ENCODE peak calls at places on chromosome 14, in ten cellular contexts. O is GM20000; Y is endothelial cell; A is esophagus squamous epithelium; U is fibroblast of the aortic adventitia; X is heart left ventricle; P is CD4-positive, alpha-beta T cell; F is fibroblast of pulmonary artery; Q is AG10803; K is stomach. M is an unnamed sample.

GRCh38 chr14:95025941-95026340 is 131.4 kb downstream of the DICER1 start:
- DNase-seq in A (no peak), Y (no peak), F (no peak), X (no peak), O (no peak), K (no peak), U (no peak), Q (no peak), P (no peak), M (no peak)

GRCh38 chr14:53458368-53458814 is 305.3 kb upstream of the DDHD1 start:
- DNase-seq in Q (peak), K (no peak), P (no peak), U (peak), O (no peak), F (peak), Y (no peak), A (no peak), X (no peak), M (no peak)

GRCh38 chr14:24948261-24948847 is 101.6 kb downstream of the STXBP6 start:
- DNase-seq in F (no peak), O (no peak), A (no peak), P (no peak), Y (no peak), X (no peak), U (no peak), Q (no peak), K (no peak), M (no peak)

GRCh38 chr14:40784860-40785259 is 821.8 kb upstream of the LRFN5 start:
- DNase-seq in A (no peak), K (no peak), Y (no peak), F (no peak), O (no peak), U (no peak), Q (no peak), P (no peak), X (no peak), M (no peak)

GRCh38 chr14:37329189-37330001 is 131.7 kb downstream of the MIPOL1 start:
- DNase-seq in A (no peak), K (no peak), X (no peak), F (no peak), Q (no peak), U (no peak), Y (no peak), P (no peak), O (no peak), M (no peak)

GRCh38 chr14:49687942-49688700 is at the start of gene POLE2:
- DNase-seq in A (peak), P (peak), F (peak), U (peak), O (peak), Q (peak), Y (peak), X (peak), K (peak), M (peak)

GRCh38 chr14:101926620-101927019 is 37.8 kb upstream of the DYNC1H1 start:
- DNase-seq in U (no peak), P (no peak), K (no peak), O (no peak), X (no peak), Y (no peak), Q (no peak), F (no peak), A (no peak), M (no peak)

GRCh38 chr14:71725802-71726638 is 206.2 kb upstream of the RGS6 start:
- DNase-seq in X (no peak), F (peak), Y (no peak), O (no peak), Q (peak), A (no peak), K (no peak), P (no peak), U (peak), M (no peak)

GRCh38 chr14:70871001-70871400 is 36.3 kb upstream of the PCNX1 start:
- DNase-seq in K (no peak), O (no peak), Q (no peak), A (no peak), U (no peak), X (no peak), Y (no peak), F (no peak), P (no peak), M (no peak)

DNA sequence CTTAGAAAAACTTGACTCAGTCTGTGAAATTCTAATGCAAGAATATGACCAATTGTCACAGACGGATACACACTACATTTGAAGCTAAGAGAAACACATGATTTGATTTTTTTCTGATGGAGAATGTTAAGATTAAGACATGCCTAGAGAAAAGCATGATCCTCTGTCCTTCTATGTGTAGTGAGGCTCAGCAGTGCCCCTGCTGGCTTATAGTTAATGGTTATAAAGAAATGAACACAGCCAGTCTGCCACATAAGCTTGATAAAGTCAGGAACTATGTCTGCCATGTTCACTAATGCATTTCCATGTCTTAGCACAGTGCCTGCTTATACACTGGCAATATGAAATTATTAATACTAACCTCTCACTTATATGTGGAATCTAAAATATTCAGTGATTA is 168.1 kb upstream of the DAAM1 start:
- DNase-seq in K (no peak), P (no peak), Y (peak), Q (peak), X (no peak), U (peak), O (no peak), F (peak), A (no peak), M (no peak)
- TF ChIP-seq CTCF in K (no peak), P (peak), Y (peak), Q (peak), X (peak), U (peak), O (no peak), F (peak), A (no peak), M (no peak)

GRCh38 chr14:55850803-55851202 is 267.4 kb upstream of the PELI2 start:
- DNase-seq in Q (peak), K (peak), O (no peak), A (no peak), Y (no peak), U (peak), F (peak), X (no peak), P (no peak), M (no peak)

GRCh38 chr14:55848964-55849363 is 269.0 kb downstream of the KTN1 start:
- DNase-seq in U (no peak), Y (no peak), K (no peak), F (no peak), X (no peak), P (no peak), Q (no peak), O (no peak), A (no peak), M (no peak)

GRCh38 chr14:55849833-55850232 is 268.4 kb upstream of the PELI2 start:
- DNase-seq in F (no peak), O (no peak), Q (no peak), K (no peak), P (no peak), U (no peak), Y (no peak), A (no peak), X (no peak), M (no peak)

GRCh38 chr14:55851961-55852360 is 266.2 kb upstream of the PELI2 start:
- DNase-seq in U (no peak), Y (no peak), X (peak), K (no peak), A (no peak), O (no peak), Q (peak), F (no peak), P (no peak), M (no peak)

DNA sequence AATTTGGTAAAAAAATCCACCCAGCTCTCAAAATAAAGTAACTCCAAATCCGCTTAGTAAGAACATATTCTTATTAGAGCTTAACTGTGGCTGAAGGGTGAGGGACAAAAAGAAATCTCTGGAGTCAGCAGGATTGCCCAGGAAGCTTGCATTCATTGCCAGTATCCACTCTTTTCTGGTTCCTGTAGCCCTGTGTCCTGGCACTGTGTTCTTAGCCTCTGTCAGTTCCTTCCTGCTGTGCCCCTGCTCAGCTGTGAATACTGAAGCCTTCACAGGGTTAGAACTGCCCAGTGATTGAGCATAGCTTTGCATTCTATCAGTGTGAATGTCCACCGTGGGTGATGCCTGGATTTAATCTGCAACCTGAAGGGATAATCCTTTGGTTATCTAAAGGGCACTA is 266.9 kb upstream of the PELI2 start:
- DNase-seq in P (no peak), O (no peak), X (no peak), A (no peak), Y (no peak), Q (no peak), U (no peak), K (no peak), F (no peak), M (no peak)
- TF ChIP-seq CTCF in P (no peak), O (no peak), X (no peak), A (no peak), Y (no peak), Q (no peak), U (no peak), K (no peak), F (no peak), M (no peak)

GRCh38 chr14:34539407-34540180 is at the start of gene EAPP:
- DNase-seq in U (peak), Q (peak), F (peak), K (peak), Y (peak), P (peak), X (peak), O (peak), A (no peak), M (peak)
- TF ChIP-seq CTCF in U (no peak), Q (no peak), F (no peak), K (no peak), Y (no peak), P (no peak), X (no peak), O (no peak), A (peak), M (no peak)

GRCh38 chr14:35438910-35439713 is 34.6 kb upstream of the NFKBIA start:
- DNase-seq in K (no peak), P (no peak), F (peak), O (peak), Y (no peak), Q (no peak), U (peak), X (no peak), A (no peak), M (no peak)
- TF ChIP-seq CTCF in K (no peak), P (peak), F (peak), O (peak), Y (peak), Q (peak), U (peak), X (peak), A (no peak), M (no peak)

GRCh38 chr14:66066991-66067788 is 419.0 kb upstream of the CCDC196 start:
- DNase-seq in O (no peak), F (peak), K (no peak), Q (peak), A (no peak), U (peak), Y (no peak), X (no peak), P (no peak), M (no peak)
- TF ChIP-seq CTCF in O (no peak), F (no peak), K (no peak), Q (no peak), A (no peak), U (no peak), Y (no peak), X (no peak), P (no peak), M (no peak)

GRCh38 chr14:81302613-81303012 is 81.9 kb upstream of the GTF2A1 start:
- DNase-seq in K (no peak), Q (no peak), U (no peak), O (no peak), F (no peak), A (no peak), X (no peak), Y (no peak), P (no peak), M (no peak)
- TF ChIP-seq CTCF in K (no peak), Q (no peak), U (no peak), O (no peak), F (no peak), A (no peak), X (no peak), Y (no peak), P (no peak), M (no peak)

GRCh38 chr14:63641473-63642228 is at the start of gene WDR89:
- DNase-seq in U (peak), F (peak), P (peak), O (peak), X (peak), Y (peak), A (peak), Q (peak), K (peak), M (peak)
- TF ChIP-seq CTCF in U (peak), F (peak), P (peak), O (peak), X (peak), Y (peak), A (peak), Q (peak), K (peak), M (no peak)

GRCh38 chr14:22378181-22378580 is 210.8 kb downstream of the DAD1 start:
- DNase-seq in F (no peak), O (no peak), K (no peak), U (no peak), X (no peak), A (no peak), Y (no peak), Q (no peak), P (no peak), M (no peak)

GRCh38 chr14:22379727-22380126 is 209.3 kb downstream of the DAD1 start:
- DNase-seq in Y (no peak), O (no peak), P (no peak), K (no peak), A (no peak), Q (peak), F (no peak), U (peak), X (no peak), M (no peak)

GRCh38 chr14:22370084-22370847 is 218.8 kb downstream of the DAD1 start:
- DNase-seq in Y (no peak), A (no peak), O (no peak), Q (peak), X (peak), U (peak), K (peak), P (no peak), F (no peak), M (no peak)

GRCh38 chr14:22380511-22381455 is 208.2 kb downstream of the DAD1 start:
- DNase-seq in U (peak), P (no peak), K (no peak), O (no peak), A (no peak), Q (peak), F (no peak), X (no peak), Y (no peak), M (no peak)

DNA sequence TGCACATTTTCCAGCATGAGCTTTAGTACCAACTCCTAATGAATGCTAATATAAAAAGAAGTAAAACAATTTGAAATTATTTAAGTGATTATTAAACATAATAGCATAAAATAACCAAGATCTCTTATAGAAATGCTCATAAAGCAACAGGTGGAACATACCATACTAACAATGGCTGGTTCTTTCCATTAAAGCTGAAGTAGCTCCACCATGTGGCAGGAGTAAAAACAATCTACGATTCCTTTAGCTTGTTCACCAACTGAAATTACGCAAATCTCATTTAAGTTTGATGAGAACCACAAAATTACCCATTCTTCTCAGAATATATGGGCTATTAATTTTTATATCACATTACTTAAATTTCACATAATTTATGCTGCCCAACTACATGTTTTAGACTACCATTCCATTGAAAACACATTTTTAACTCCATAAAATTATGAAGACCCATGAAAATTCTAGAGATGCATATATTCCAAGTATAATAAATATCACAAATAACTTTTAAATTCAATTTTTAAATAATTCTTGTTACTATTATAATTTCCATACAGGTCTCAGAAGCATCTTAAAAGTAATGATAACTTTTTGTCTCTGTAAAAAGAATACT is 213.6 kb downstream of the DAD1 start:
- DNase-seq in A (no peak), U (peak), X (no peak), P (no peak), Y (peak), Q (peak), F (peak), O (peak), K (no peak), M (no peak)
- TF ChIP-seq CTCF in A (peak), U (peak), X (peak), P (no peak), Y (peak), Q (peak), F (peak), O (peak), K (no peak), M (peak)

GRCh38 chr14:75591331-75591946 is 13.0 kb downstream of the FLVCR2 start:
- DNase-seq in Q (no peak), U (no peak), P (no peak), Y (no peak), A (no peak), O (no peak), F (no peak), K (no peak), X (no peak), M (no peak)

GRCh38 chr14:75587388-75587787 is 9.0 kb downstream of the FLVCR2 start:
- DNase-seq in F (no peak), A (no peak), Q (no peak), U (no peak), O (no peak), P (no peak), Y (no peak), K (no peak), X (no peak), M (no peak)

GRCh38 chr14:75595211-75595610 is 16.8 kb downstream of the FLVCR2 start:
- DNase-seq in Y (no peak), P (no peak), A (no peak), U (no peak), X (no peak), O (no peak), F (no peak), K (no peak), Q (no peak), M (no peak)

GRCh38 chr14:75591987-75592575 is 13.7 kb downstream of the FLVCR2 start:
- DNase-seq in Y (no peak), A (no peak), O (no peak), Q (no peak), U (no peak), X (no peak), P (no peak), F (no peak), K (no peak), M (no peak)

DNA sequence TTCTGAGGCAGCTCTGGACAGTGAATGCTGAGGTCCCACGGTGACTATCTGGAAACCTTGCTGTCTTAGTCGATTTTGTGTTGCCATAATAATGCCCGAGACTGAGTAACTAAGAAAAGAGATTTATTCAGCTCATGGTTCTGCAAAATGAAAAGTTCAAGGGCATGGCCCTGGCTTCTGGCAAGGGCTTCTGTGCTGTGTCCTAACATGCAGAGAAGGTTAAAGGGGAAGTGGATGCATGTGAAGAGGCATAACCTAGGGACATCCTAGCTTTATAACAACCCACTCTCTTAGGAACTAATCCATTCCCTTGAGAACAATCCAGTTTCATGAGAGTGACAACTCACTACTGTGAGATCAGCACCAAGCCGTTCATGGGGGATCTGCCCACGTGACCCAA is 11.5 kb downstream of the FLVCR2 start:
- DNase-seq in K (no peak), P (no peak), Q (no peak), A (no peak), F (no peak), O (no peak), X (no peak), Y (no peak), U (no peak), M (no peak)
- TF ChIP-seq CTCF in K (no peak), P (no peak), Q (no peak), A (no peak), F (no peak), O (no peak), X (no peak), Y (no peak), U (no peak), M (no peak)

GRCh38 chr14:83611906-83612305 is 1918.0 kb upstream of the FLRT2 start:
- DNase-seq in Q (no peak), X (no peak), U (no peak), O (no peak), A (no peak), K (no peak), F (no peak), Y (no peak), P (no peak), M (no peak)
- TF ChIP-seq CTCF in Q (no peak), X (no peak), U (no peak), O (no peak), A (no peak), K (no peak), F (no peak), Y (no peak), P (no peak), M (no peak)